ENCODE peak calls at places on chromosomes 1 and 21, in ten cellular contexts. T, Q, B, Z, J, S, A, D, M and N are unnamed samples.

GRCh38 chr1:8055973-8056372 is 29.9 kb upstream of the ERRFI1 start:
- DNase-seq in Q (no peak), J (peak), Z (no peak), D (no peak), A (peak), T (no peak), B (no peak), S (peak), M (no peak), N (no peak)

GRCh38 chr1:240385985-240386978 is 225.7 kb downstream of the GREM2 start:
- DNase-seq in B (no peak), S (peak), M (no peak), Z (no peak), A (no peak), J (peak), D (no peak), Q (no peak), T (no peak), N (peak)

GRCh38 chr1:39489567-39490239 is 1.7 kb upstream of the BMP8A start:
- DNase-seq in Q (no peak), J (no peak), S (no peak), M (no peak), D (no peak), Z (no peak), T (no peak), A (no peak), B (no peak), N (no peak)

GRCh38 chr21:15327637-15328265 is 263.0 kb upstream of the NRIP1 start:
- DNase-seq in Z (no peak), J (no peak), Q (no peak), M (no peak), B (no peak), D (no peak), A (no peak), S (no peak), T (no peak), N (no peak)

GRCh38 chr1:112256413-112256812 is 139.6 kb upstream of the CTTNBP2NL start:
- DNase-seq in Q (no peak), J (no peak), S (no peak), A (no peak), T (no peak), Z (no peak), M (no peak), B (no peak), D (no peak), N (no peak)

GRCh38 chr1:211258310-211258755 is 833 bp upstream of the RCOR3 start:
- DNase-seq in A (peak), Z (peak), T (peak), D (peak), B (peak), M (peak), J (peak), Q (peak), S (peak), N (peak)

GRCh38 chr1:61124691-61125090 is 42.3 kb downstream of the NFIA start:
- DNase-seq in Z (no peak), T (no peak), J (no peak), M (no peak), A (no peak), Q (peak), B (no peak), S (no peak), D (peak), N (no peak)

GRCh38 chr1:100347009-100347966 is 5.0 kb upstream of the CDC14A start:
- DNase-seq in B (no peak), D (no peak), T (no peak), A (no peak), Q (no peak), J (no peak), Z (no peak), M (no peak), S (peak), N (no peak)

GRCh38 chr21:43196789-43197188 is 28.0 kb downstream of the CRYAA start:
- DNase-seq in B (peak), A (no peak), S (no peak), J (peak), Q (peak), D (no peak), Z (peak), M (peak), T (no peak), N (no peak)

GRCh38 chr1:112957133-112957812 is 1.3 kb upstream of the SLC16A1 start:
- DNase-seq in S (peak), Z (peak), B (peak), J (peak), A (peak), T (no peak), M (no peak), Q (no peak), D (peak), N (peak)

GRCh38 chr1:51945591-51945990 is 44.9 kb downstream of the RAB3B start:
- DNase-seq in D (no peak), S (no peak), T (no peak), Z (no peak), J (no peak), Q (no peak), B (no peak), A (no peak), M (no peak), N (no peak)

GRCh38 chr1:20634594-20635084 is 1.4 kb downstream of the PINK1 start:
- DNase-seq in A (no peak), T (peak), J (peak), Z (no peak), M (peak), D (peak), Q (peak), S (peak), B (peak), N (no peak)

GRCh38 chr1:40267767-40268187 is 9.7 kb downstream of the ZMPSTE24 start:
- DNase-seq in Z (no peak), A (no peak), Q (no peak), M (no peak), T (no peak), D (no peak), J (peak), S (peak), B (no peak), N (no peak)

GRCh38 chr1:31726715-31727114 is 22.9 kb upstream of the COL16A1 start:
- DNase-seq in D (no peak), B (no peak), J (no peak), T (no peak), S (no peak), A (no peak), Q (no peak), Z (no peak), M (no peak), N (no peak)